ENCODE peak calls at places on chromosomes 13 and 19, in four cellular contexts. Q is HepG2, E is GM12878, D is H1. K is an unnamed sample.

GRCh38 chr13:107743523-107743922 is 471.8 kb downstream of the LIG4 start:
- DNase-seq in Q (no peak), E (no peak), D (no peak), K (no peak)

GRCh38 chr13:25064396-25064795 is 31.5 kb upstream of the PABPC3 start:
- DNase-seq in Q (no peak), E (no peak), D (no peak), K (no peak)

GRCh38 chr19:3586124-3586626 is 897 bp downstream of the GIPC3 start:
- DNase-seq in Q (no peak), E (no peak), D (no peak), K (peak; percentile 89)

GRCh38 chr13:99658266-99658991 is 157.2 kb downstream of the TM9SF2 start:
- DNase-seq in Q (no peak), E (no peak), D (no peak), K (peak; percentile 59)

GRCh38 chr19:12880551-12881171 is 588 bp downstream of the DNASE2 start:
- DNase-seq in Q (no peak), E (no peak), D (no peak), K (no peak)

GRCh38 chr19:54081032-54081431 is at the start of gene TARM1:
- DNase-seq in Q (no peak), E (no peak), D (no peak), K (no peak)

GRCh38 chr13:113726961-113727411 is 32.0 kb upstream of the TMEM255B start:
- DNase-seq in Q (no peak), E (no peak), D (no peak), K (no peak)

GRCh38 chr13:45516757-45517156 is 52.0 kb downstream of the COG3 start:
- DNase-seq in Q (no peak), E (no peak), D (no peak), K (no peak)

GRCh38 chr13:95155093-95155492 is 146.2 kb downstream of the ABCC4 start:
- DNase-seq in Q (no peak), E (no peak), D (no peak), K (no peak)

GRCh38 chr19:888615-889385 is 4.2 kb downstream of the MED16 start:
- DNase-seq in Q (no peak), E (no peak), D (no peak), K (no peak)

GRCh38 chr13:69389899-69390298 is 717.7 kb upstream of the ATXN8OS start:
- DNase-seq in Q (no peak), E (no peak), D (no peak), K (no peak)

GRCh38 chr19:18520848-18521691 is 800 bp downstream of the ELL start:
- DNase-seq in Q (no peak), E (no peak), D (no peak), K (no peak)

GRCh38 chr13:51064753-51065152 is 46.3 kb downstream of the C13orf42 start:
- DNase-seq in Q (peak; percentile 23), E (no peak), D (no peak), K (no peak)

GRCh38 chr19:1789282-1790020 is 22.6 kb downstream of the ATP8B3 start:
- DNase-seq in Q (no peak), E (no peak), D (no peak), K (peak; percentile 67)

GRCh38 chr13:92074658-92075057 is 676.2 kb downstream of the GPC5 start:
- DNase-seq in Q (peak; percentile 28), E (no peak), D (no peak), K (peak; percentile 14)

GRCh38 chr19:58091251-58091995 is 6.6 kb downstream of the ZSCAN18 start:
- DNase-seq in Q (no peak), E (no peak), D (no peak), K (no peak)

GRCh38 chr19:48900477-48901452 is 653 bp downstream of the NUCB1 start:
- DNase-seq in Q (peak; percentile 29), E (no peak), D (no peak), K (peak; percentile 63)

GRCh38 chr13:79786176-79786575 is 305.2 kb downstream of the NDFIP2 start:
- DNase-seq in Q (no peak), E (no peak), D (no peak), K (no peak)

GRCh38 chr13:80010286-80010831 is 330.6 kb downstream of the SPRY2 start:
- DNase-seq in Q (no peak), E (no peak), D (no peak), K (no peak)

GRCh38 chr13:109481046-109481445 is 305.3 kb downstream of the IRS2 start:
- DNase-seq in Q (no peak), E (no peak), D (no peak), K (no peak)

GRCh38 chr19:19554074-19555023 is 16.3 kb downstream of the CILP2 start:
- DNase-seq in Q (no peak), E (no peak), D (no peak), K (peak; percentile 86)

GRCh38 chr19:15161028-15161984 is 39.5 kb downstream of the NOTCH3 start:
- DNase-seq in Q (peak; percentile 61), E (no peak), D (no peak), K (peak; percentile 55)

DNA sequence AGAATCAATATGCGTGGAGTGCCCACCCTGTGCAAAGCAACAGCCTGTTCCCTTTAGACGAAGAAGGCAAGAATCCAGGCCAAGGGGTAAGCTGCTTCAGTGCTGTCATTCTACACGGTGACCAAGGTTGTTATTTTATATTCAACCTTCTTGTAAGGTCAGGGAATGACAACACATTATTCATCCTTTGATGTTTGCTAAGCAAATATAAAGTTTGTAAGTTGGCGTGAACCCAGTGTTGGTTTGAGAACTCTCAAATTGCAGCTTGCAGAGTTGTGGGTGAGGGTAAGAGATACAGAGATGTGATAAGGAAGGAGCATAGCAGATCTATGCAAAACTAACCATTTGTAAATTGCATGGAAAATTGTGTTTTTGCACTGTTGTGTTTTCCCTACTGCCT is 436.7 kb downstream of the FGF9 start:
- DNase-seq in Q (peak; percentile 32), E (no peak), D (no peak), K (no peak)
- TF ChIP-seq TCF12 in Q (no peak), E (no peak), D (no peak), K (no peak)

DNA sequence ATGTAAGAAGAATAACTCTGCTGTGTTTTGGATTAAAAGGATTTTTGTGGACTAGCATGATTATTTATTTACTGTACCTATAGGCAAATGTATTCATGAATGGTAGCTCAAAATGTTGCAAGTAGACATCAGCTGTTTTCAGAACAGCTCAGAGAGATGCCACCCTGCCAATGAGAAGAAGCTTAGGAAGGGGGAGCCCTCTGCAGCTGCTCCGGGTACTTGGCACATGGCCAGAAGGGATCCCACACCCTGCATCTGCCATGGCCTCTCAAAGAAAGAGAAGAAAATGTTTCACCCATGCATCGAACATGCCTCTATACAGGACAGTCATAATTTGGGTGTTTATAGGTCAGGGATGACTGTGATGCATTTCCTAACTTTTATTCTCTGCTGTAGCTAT is 30.5 kb upstream of the MBNL2 start:
- DNase-seq in Q (no peak), E (no peak), D (no peak), K (no peak)
- TF ChIP-seq RAD21 in Q (no peak), E (no peak), D (no peak), K (no peak)

DNA sequence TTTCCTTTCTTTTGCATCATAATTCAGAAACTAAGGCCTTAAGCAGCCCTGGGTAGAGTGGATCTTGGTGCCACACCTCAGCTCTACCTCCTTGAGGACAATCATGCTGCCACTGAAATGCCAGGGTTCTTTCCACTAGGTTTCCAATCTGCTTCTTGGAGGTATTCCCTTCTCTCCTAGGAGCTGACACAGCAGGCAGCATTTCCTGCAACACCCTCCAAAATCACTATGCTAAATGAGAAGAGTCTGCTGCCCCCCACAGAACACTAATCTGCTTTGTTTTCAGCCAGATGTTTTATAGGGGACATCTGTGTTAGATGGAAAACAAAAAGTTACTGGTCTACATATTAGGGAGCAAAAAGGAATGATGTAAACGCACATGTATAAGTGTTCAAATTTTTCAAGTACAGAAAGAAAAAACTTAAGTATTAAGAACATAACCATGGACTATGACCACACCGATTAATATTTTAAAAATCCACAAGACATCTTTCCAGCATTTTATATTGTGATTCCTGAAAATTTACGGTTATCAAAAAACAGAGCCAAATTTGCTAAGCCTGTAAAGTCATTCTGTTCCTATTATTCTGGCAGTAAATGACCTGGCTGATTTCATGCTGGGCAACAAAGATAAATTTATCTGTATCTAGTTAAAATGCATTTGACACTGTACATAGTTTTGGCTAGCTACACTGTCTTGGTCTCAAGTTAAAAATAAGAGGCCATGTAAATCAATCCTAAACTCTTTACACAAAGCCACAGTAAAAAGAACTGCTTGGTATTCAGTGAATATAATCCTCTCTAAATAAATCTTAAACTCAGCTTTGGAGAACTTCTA is 63.3 kb downstream of the DCLK1 start:
- DNase-seq in Q (no peak), E (no peak), D (no peak), K (no peak)
- TF ChIP-seq TCF12 in Q (no peak), E (no peak), D (no peak), K (no peak)

DNA sequence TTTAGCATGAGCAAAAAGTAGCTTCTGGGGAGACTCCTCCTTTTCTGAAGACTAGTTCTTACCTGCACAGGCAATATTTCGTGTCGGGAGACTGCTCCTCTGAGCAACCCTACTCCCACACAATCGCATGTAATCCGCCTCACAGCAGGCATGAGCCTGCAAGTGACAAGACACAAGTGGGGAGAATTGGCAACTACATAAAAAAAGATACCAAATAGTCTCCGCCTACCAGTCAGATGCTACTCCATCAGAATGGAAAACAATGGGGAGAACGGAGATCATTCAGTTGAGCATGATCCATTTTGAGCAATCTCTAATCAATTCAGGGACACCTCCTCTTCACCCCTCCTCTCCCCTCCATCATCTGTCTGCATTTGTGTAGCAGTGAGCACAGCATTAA is 321.0 kb downstream of the COG6 start:
- DNase-seq in Q (no peak), E (no peak), D (no peak), K (no peak)
- TF ChIP-seq RAD21 in Q (no peak), E (no peak), D (no peak), K (no peak)

DNA sequence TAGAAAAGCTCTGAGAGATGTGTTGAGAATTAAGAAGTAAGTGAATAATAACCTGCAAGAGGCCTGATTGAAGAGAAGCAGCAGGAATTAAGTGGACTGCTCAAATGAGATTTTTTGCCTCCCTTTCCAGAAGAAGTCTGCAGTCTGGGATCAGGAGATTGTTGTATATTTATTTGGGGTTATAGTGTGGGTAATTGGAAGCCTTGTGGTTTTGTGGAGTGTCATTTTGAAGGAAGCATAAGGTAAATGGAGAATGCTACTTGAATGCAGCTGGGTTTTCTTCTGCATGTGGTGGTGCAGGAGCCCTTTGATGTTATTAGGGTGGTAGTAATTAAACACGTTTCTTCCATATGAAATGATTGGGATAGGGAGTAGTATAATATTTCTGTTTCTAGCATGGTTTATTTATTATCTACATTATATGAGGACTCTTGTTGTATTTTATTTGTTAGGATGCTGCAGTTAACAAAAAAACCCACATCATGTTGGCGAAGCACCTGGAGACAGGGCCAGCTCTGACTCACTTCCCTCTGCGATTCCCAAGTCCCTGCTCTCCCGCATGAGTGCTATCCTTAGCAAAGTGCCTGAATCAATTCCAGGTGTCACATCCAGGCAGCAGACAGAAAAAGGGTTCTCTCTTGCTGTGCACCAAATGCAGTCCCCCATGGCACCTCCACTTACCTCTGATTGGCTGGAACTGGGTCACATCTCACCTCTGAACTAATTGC is 54.7 kb downstream of the DGKH start:
- DNase-seq in Q (no peak), E (no peak), D (no peak), K (no peak)
- TF ChIP-seq TCF12 in Q (no peak), E (no peak), D (no peak), K (peak; percentile 78)

DNA sequence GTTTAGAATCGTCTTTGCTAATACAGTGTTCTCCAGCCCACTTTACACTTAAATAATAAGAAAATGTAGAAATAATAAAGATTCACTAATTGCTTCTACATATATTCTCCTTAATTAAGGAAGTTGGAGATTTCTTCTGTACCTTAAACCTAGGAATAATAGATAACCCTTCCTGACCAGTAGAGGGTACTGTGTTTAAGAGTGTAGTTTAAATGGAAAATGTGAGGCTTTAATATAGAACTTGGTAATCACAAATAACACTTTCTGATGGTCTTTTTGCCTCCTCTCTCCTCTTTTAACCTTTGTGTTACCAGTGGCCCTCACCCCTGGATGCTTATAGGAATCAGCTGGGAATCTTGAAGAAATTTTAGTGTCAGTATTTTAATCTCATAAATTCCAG is 20.7 kb downstream of the POMP start:
- DNase-seq in Q (peak; percentile 9), E (no peak), D (no peak), K (no peak)
- TF ChIP-seq RAD21 in Q (no peak), E (peak; percentile 32), D (no peak), K (peak; percentile 8)

K was measured in SK-N-SH.